ENCODE peak calls at places on chromosomes 11 and 22, in nine cellular contexts. H is activated CD8-positive, alpha-beta memory T cell treated with anti-CD3 and anti-CD28 coated beads for 24 hours; A is CD8-positive, alpha-beta T cell; C is body of pancreas; S is A172; J is AG08395; V is endothelial cell; B is HAP-1; X is GM13977. D is an unnamed sample.

GRCh38 chr22:31646186-31647019 is 15.6 kb downstream of the PISD start:
- DNase-seq in H (peak; percentile 62), A (no peak), C (no peak), S (peak; percentile 97), J (peak; percentile 87), V (no peak), B (peak; percentile 7), X (peak; percentile 59), D (no peak)

GRCh38 chr11:16891964-16892363 is 122.2 kb downstream of the PLEKHA7 start:
- DNase-seq in H (no peak), A (no peak), C (no peak), S (peak; percentile 68), J (peak; percentile 94), V (no peak), B (no peak), X (no peak), D (no peak)

GRCh38 chr11:86782781-86783180 is 17.6 kb upstream of the PRSS23 start:
- DNase-seq in H (no peak), A (no peak), C (no peak), S (no peak), J (no peak), V (no peak), B (no peak), X (no peak), D (no peak)

GRCh38 chr22:25696763-25697710 is 45.0 kb upstream of the MYO18B start:
- DNase-seq in H (no peak), A (no peak), C (no peak), S (no peak), J (no peak), V (no peak), B (no peak), X (no peak), D (no peak)

GRCh38 chr11:28505216-28505615 is 397.0 kb downstream of the METTL15 start:
- DNase-seq in H (no peak), A (no peak), C (no peak), S (no peak), J (no peak), V (no peak), B (no peak), X (no peak), D (no peak)

GRCh38 chr11:20723366-20723765 is 54.0 kb downstream of the NELL1 start:
- DNase-seq in H (no peak), A (no peak), C (no peak), S (no peak), J (no peak), V (no peak), B (no peak), X (no peak), D (no peak)

GRCh38 chr11:9002920-9003572 is 755 bp downstream of the NRIP3 start:
- DNase-seq in H (no peak), A (peak; percentile 27), C (no peak), S (no peak), J (no peak), V (no peak), B (no peak), X (no peak), D (no peak)

GRCh38 chr22:49776053-49776511 is 51.6 kb downstream of the BRD1 start:
- DNase-seq in H (no peak), A (peak; percentile 17), C (no peak), S (no peak), J (no peak), V (no peak), B (no peak), X (peak; percentile 26), D (no peak)

GRCh38 chr22:32469799-32470212 is 4.8 kb upstream of the FBXO7 start:
- DNase-seq in H (no peak), A (no peak), C (peak; percentile 22), S (peak; percentile 81), J (peak; percentile 91), V (no peak), B (no peak), X (no peak), D (no peak)

GRCh38 chr11:65787649-65788622 is 1.1 kb downstream of the OVOL1 start:
- DNase-seq in H (no peak), A (no peak), C (peak; percentile 32), S (no peak), J (no peak), V (no peak), B (no peak), X (peak; percentile 70), D (no peak)

GRCh38 chr11:71420455-71421241 is 27.5 kb downstream of the DHCR7 start:
- DNase-seq in H (no peak), A (no peak), C (peak; percentile 57), S (peak; percentile 47), J (peak; percentile 55), V (peak; percentile 67), B (peak; percentile 16), X (no peak), D (peak; percentile 38)

D was measured in MM.1S.